ENCODE peak calls at places on chromosomes 11 and 22, in nine cellular contexts. U is RWPE1, N is neural crest cell, R is progenitor cell of endocrine pancreas, G is epithelial cell of esophagus, F is tibial artery, S is WTC11, P is AG04449, H is pancreas. D is an unnamed sample.

GRCh38 chr11:105282658-105283057 is 143.1 kb upstream of the CARD18 start:
- DNase-seq in P (no peak), H (no peak), U (no peak), R (no peak), G (no peak), F (no peak), S (no peak), N (no peak), D (no peak)

GRCh38 chr22:46806789-46807188 is 44.3 kb downstream of the TBC1D22A start:
- DNase-seq in F (peak), N (no peak), U (no peak), R (no peak), H (no peak), P (no peak), G (no peak), S (no peak), D (no peak)

GRCh38 chr11:95231126-95231880 is at the start of gene SESN3:
- DNase-seq in N (peak), U (peak), R (peak), F (peak), S (peak), G (peak), H (peak), P (peak), D (peak)

GRCh38 chr11:120597250-120597649 is 85.7 kb downstream of the GRIK4 start:
- DNase-seq in P (no peak), H (no peak), U (no peak), R (no peak), G (no peak), F (no peak), N (no peak), S (no peak), D (no peak)

GRCh38 chr11:31645747-31646146 is 136.2 kb downstream of the ELP4 start:
- DNase-seq in N (no peak), R (no peak), U (peak), S (no peak), H (no peak), G (peak), F (no peak), P (peak), D (peak)

GRCh38 chr22:37020192-37020479 is 594 bp downstream of the MPST start:
- DNase-seq in R (no peak), P (no peak), G (peak), F (peak), S (no peak), N (no peak), U (peak), H (no peak), D (peak)

GRCh38 chr11:32092581-32093170 is 1.8 kb downstream of the RCN1 start:
- DNase-seq in G (no peak), N (no peak), H (no peak), S (no peak), U (no peak), R (no peak), P (no peak), F (no peak), D (no peak)

GRCh38 chr11:123122852-123123251 is 60.9 kb upstream of the HSPA8 start:
- DNase-seq in R (no peak), F (no peak), P (no peak), H (no peak), G (no peak), N (no peak), U (no peak), S (no peak), D (no peak)

GRCh38 chr11:788009-788640 is 1.8 kb downstream of the CEND1 start:
- DNase-seq in N (no peak), R (no peak), H (peak), G (no peak), F (no peak), U (no peak), P (no peak), S (no peak), D (no peak)
- TF ChIP-seq CTCF in N (peak), R (no peak), H (no peak), G (no peak), F (no peak), U (no peak), P (no peak), S (no peak), D (peak)

DNA sequence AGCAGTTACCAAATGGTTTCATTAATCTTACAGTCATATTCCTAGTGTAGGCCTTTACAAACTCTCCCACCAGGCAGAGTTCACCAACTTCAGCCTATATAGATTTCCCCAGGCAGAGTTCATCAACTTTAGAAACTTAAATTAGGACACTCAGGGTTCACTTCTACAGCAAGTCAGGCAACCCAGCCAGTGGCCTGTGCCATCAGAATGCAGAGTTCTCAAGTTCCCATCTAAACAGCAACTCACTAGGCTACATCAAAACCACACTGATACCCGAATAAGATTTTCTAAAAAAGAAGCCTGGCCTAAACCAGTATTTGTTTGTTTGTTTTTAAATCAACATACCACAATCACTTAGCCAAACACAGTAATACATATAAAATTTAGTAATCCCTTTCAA is 33.7 kb downstream of the PICALM start:
- DNase-seq in U (no peak), G (no peak), S (no peak), R (no peak), F (no peak), P (no peak), H (no peak), N (no peak), D (no peak)
- TF ChIP-seq CTCF in U (no peak), G (no peak), S (no peak), R (no peak), F (no peak), P (no peak), H (no peak), N (no peak), D (no peak)

GRCh38 chr11:130666781-130667251 is 218.4 kb downstream of the ADAMTS15 start:
- DNase-seq in S (no peak), F (no peak), R (no peak), P (no peak), H (no peak), U (no peak), G (no peak), N (no peak), D (no peak)
- TF ChIP-seq CTCF in S (no peak), F (no peak), R (no peak), P (peak), H (no peak), U (no peak), G (no peak), N (no peak), D (no peak)

GRCh38 chr11:126570489-126570888 is 215.0 kb downstream of the ST3GAL4 start:
- DNase-seq in F (no peak), S (no peak), G (no peak), U (no peak), R (no peak), H (no peak), P (no peak), N (no peak), D (no peak)
- TF ChIP-seq CTCF in F (no peak), S (no peak), G (no peak), U (no peak), R (no peak), H (no peak), P (no peak), N (no peak), D (no peak)

DNA sequence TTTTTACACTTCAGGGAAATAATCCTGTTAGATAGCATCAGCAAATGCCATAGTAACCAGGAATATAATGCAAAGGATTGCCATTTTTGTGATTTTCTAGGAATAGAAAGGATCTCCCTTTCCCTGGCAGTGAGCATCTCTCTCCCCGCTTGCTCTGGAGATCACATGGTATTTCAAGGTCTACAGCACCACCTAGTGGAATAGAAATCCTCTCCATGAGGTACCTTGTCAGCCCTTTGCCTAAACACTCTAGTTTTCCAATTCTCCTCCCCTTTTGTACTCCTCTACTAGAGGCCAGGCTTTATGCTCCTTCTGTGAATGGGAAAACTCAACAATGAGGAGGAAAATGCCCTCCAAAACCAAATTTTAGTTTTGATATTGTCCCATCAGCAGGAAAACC is 78.4 kb downstream of the XRRA1 start:
- DNase-seq in H (no peak), P (no peak), U (no peak), N (no peak), S (no peak), R (no peak), G (peak), F (no peak), D (peak)
- TF ChIP-seq CTCF in H (no peak), P (peak), U (no peak), N (peak), S (no peak), R (no peak), G (peak), F (no peak), D (peak)

GRCh38 chr11:35799655-35800054 is 137.1 kb downstream of the TRIM44 start:
- DNase-seq in U (no peak), H (no peak), N (no peak), P (no peak), G (no peak), R (no peak), S (no peak), F (no peak), D (no peak)
- TF ChIP-seq CTCF in U (no peak), H (no peak), N (peak), P (no peak), G (no peak), R (peak), S (peak), F (no peak), D (no peak)

GRCh38 chr11:118953265-118953664 is 2.8 kb upstream of the UPK2 start:
- DNase-seq in F (no peak), G (peak), U (no peak), P (no peak), S (peak), H (no peak), N (peak), R (no peak), D (no peak)
- TF ChIP-seq CTCF in F (no peak), G (no peak), U (no peak), P (no peak), S (no peak), H (no peak), N (no peak), R (no peak), D (no peak)

GRCh38 chr11:44351898-44352498 is 42.1 kb upstream of the ALX4 start:
- DNase-seq in P (no peak), N (no peak), R (no peak), G (no peak), F (no peak), U (no peak), S (no peak), H (no peak), D (peak)
- TF ChIP-seq CTCF in P (no peak), N (peak), R (peak), G (no peak), F (no peak), U (no peak), S (no peak), H (no peak), D (no peak)

GRCh38 chr11:73528013-73528412 is 69.9 kb downstream of the FAM168A start:
- DNase-seq in G (no peak), F (no peak), S (no peak), P (no peak), N (no peak), R (no peak), H (no peak), U (no peak), D (no peak)

GRCh38 chr11:73528877-73529530 is 68.9 kb downstream of the FAM168A start:
- DNase-seq in G (no peak), F (no peak), P (no peak), S (no peak), R (no peak), U (no peak), H (no peak), N (no peak), D (no peak)

GRCh38 chr11:73528420-73528819 is 69.5 kb downstream of the FAM168A start:
- DNase-seq in U (no peak), F (no peak), R (no peak), S (no peak), P (no peak), G (no peak), N (no peak), H (no peak), D (no peak)

GRCh38 chr11:73531386-73531785 is 66.5 kb downstream of the FAM168A start:
- DNase-seq in G (no peak), P (no peak), R (no peak), N (no peak), F (no peak), S (no peak), H (no peak), U (no peak), D (no peak)

GRCh38 chr11:73530109-73530508 is 67.8 kb downstream of the FAM168A start:
- DNase-seq in F (no peak), G (peak), S (peak), U (no peak), H (no peak), P (no peak), N (no peak), R (no peak), D (peak)
- TF ChIP-seq CTCF in F (no peak), G (peak), S (no peak), U (no peak), H (no peak), P (peak), N (peak), R (peak), D (peak)